ENCODE peak calls at places on chromosomes 2 and 18, in four cellular contexts. R is Karpas-422; H is hypothalamus; X is CD4-positive, alpha-beta T cell. G is an unnamed sample.

GRCh38 chr18:3150274-3150673 is 69.5 kb downstream of the MYOM1 start:
- DNase-seq in X (no peak), R (no peak), H (no peak), G (no peak)

GRCh38 chr18:39701839-39702238 is 2136.2 kb upstream of the CELF4 start:
- DNase-seq in X (no peak), R (no peak), H (no peak), G (no peak)

GRCh38 chr18:78309307-78309706 is 670.3 kb upstream of the SALL3 start:
- DNase-seq in H (no peak), X (no peak), R (no peak), G (no peak)

GRCh38 chr18:45935591-45936335 is 31.4 kb downstream of the EPG5 start:
- DNase-seq in R (no peak), H (no peak), X (no peak), G (no peak)

GRCh38 chr18:70044626-70045025 is 97.0 kb upstream of the CD226 start:
- DNase-seq in H (no peak), X (no peak), R (no peak), G (no peak)

GRCh38 chr2:202135111-202135874 is 62.2 kb downstream of the KIAA2012 start:
- DNase-seq in H (no peak), R (no peak), X (no peak), G (no peak)

GRCh38 chr2:149661844-149662243 is 74.3 kb upstream of the MMADHC start:
- DNase-seq in X (no peak), R (no peak), H (no peak), G (no peak)

GRCh38 chr18:58788971-58789797 is 75.5 kb upstream of the ZNF532 start:
- DNase-seq in R (no peak), H (no peak), X (no peak), G (no peak)

GRCh38 chr18:42182728-42183700 is 228.0 kb downstream of the PIK3C3 start:
- DNase-seq in H (no peak), X (no peak), R (no peak), G (no peak)

GRCh38 chr2:226699321-226699720 is 100.3 kb downstream of the IRS1 start:
- DNase-seq in R (no peak), H (no peak), X (no peak), G (no peak)

GRCh38 chr2:190879474-190880373 is 897 bp upstream of the GLS start:
- DNase-seq in R (no peak), H (no peak), X (peak), G (peak)

GRCh38 chr18:21443776-21444464 is 156.6 kb downstream of the ESCO1 start:
- DNase-seq in R (no peak), X (no peak), H (no peak), G (no peak)

GRCh38 chr2:134193774-134194173 is 60.1 kb upstream of the MGAT5 start:
- DNase-seq in H (no peak), X (no peak), R (no peak), G (no peak)

GRCh38 chr2:176455865-176456291 is 186.6 kb downstream of the MTX2 start:
- DNase-seq in R (peak), X (no peak), H (peak), G (no peak)

GRCh38 chr2:108637304-108637669 is 82.0 kb upstream of the RANBP2 start:
- DNase-seq in R (no peak), X (no peak), H (no peak), G (no peak)

GRCh38 chr2:10344105-10345066 is 41.7 kb downstream of the HPCAL1 start:
- DNase-seq in H (no peak), R (peak), X (no peak), G (no peak)

GRCh38 chr2:37774976-37775907 is 103.8 kb upstream of the CDC42EP3 start:
- DNase-seq in H (no peak), R (no peak), X (no peak), G (no peak)

GRCh38 chr18:58239879-58240278 is 195.9 kb downstream of the NEDD4L start:
- DNase-seq in X (no peak), R (no peak), H (no peak), G (no peak)

GRCh38 chr2:183172220-183172887 is 48.1 kb downstream of the NUP35 start:
- DNase-seq in H (no peak), R (no peak), X (no peak), G (no peak)

GRCh38 chr18:13310286-13310685 is 91.7 kb downstream of the LDLRAD4 start:
- DNase-seq in H (no peak), R (no peak), X (no peak), G (no peak)

G was measured in OCI-LY7.